ENCODE peak calls at places on chromosomes 1 and 21, in four cellular contexts. G, Q, K and T are unnamed samples.

GRCh38 chr1:31181515-31182343 is 58.0 kb downstream of the NKAIN1 start:
- DNase-seq in G (no peak), Q (peak; percentile 66), K (peak; percentile 64), T (peak; percentile 70)

GRCh38 chr1:59436637-59437036 is 139.7 kb downstream of the FGGY start:
- DNase-seq in Q (no peak), K (no peak), G (no peak), T (no peak)

GRCh38 chr1:9590201-9590600 is 1.5 kb downstream of the TMEM201 start:
- DNase-seq in G (no peak), K (no peak), Q (no peak), T (no peak)

GRCh38 chr1:181062800-181063428 is 25.6 kb upstream of the IER5 start:
- DNase-seq in K (no peak), Q (no peak), G (no peak), T (no peak)

GRCh38 chr1:9807541-9807940 is 16.2 kb downstream of the CLSTN1 start:
- DNase-seq in G (no peak), Q (no peak), K (no peak), T (no peak)

GRCh38 chr1:99482286-99482685 is 163.6 kb upstream of the PALMD start:
- DNase-seq in G (no peak), K (no peak), Q (no peak), T (no peak)

GRCh38 chr1:180155202-180155682 is 573 bp downstream of the QSOX1 start:
- DNase-seq in Q (peak; percentile 47), G (no peak), K (no peak), T (no peak)

GRCh38 chr1:203055166-203055799 is 29.0 kb downstream of the PPFIA4 start:
- DNase-seq in Q (no peak), K (no peak), G (no peak), T (no peak)

GRCh38 chr1:77539510-77540142 is 142.8 kb downstream of the ZZZ3 start:
- DNase-seq in G (no peak), Q (no peak), K (no peak), T (no peak)

GRCh38 chr1:203638914-203639313 is 12.3 kb downstream of the ATP2B4 start:
- DNase-seq in Q (no peak), G (no peak), K (no peak), T (no peak)

GRCh38 chr1:15851251-15852035 is 3.9 kb downstream of the SPEN start:
- DNase-seq in Q (no peak), K (no peak), G (no peak), T (no peak)

GRCh38 chr21:32578107-32578691 is 7.1 kb downstream of the TCP10L start:
- DNase-seq in K (no peak), G (no peak), Q (peak; percentile 36), T (no peak)

GRCh38 chr1:22804333-22804906 is 93.8 kb downstream of the EPHB2 start:
- DNase-seq in Q (no peak), G (no peak), K (no peak), T (no peak)

GRCh38 chr1:228178737-228179720 is 13.4 kb downstream of the IBA57 start:
- DNase-seq in Q (no peak), K (no peak), G (no peak), T (no peak)

GRCh38 chr1:161427733-161428516 is 60.2 kb upstream of the CFAP126 start:
- DNase-seq in Q (no peak), G (peak; percentile 41), K (no peak), T (peak; percentile 63)

GRCh38 chr1:242739246-242739645 is 214.7 kb upstream of the PLD5 start:
- DNase-seq in Q (no peak), K (no peak), G (no peak), T (no peak)

GRCh38 chr1:94705755-94706154 is 114.4 kb upstream of the SLC44A3 start:
- DNase-seq in Q (no peak), G (no peak), K (no peak), T (no peak)

GRCh38 chr21:45378258-45378966 is 26.6 kb upstream of the COL18A1 start:
- DNase-seq in G (no peak), Q (no peak), K (peak; percentile 40), T (peak; percentile 54)

DNA sequence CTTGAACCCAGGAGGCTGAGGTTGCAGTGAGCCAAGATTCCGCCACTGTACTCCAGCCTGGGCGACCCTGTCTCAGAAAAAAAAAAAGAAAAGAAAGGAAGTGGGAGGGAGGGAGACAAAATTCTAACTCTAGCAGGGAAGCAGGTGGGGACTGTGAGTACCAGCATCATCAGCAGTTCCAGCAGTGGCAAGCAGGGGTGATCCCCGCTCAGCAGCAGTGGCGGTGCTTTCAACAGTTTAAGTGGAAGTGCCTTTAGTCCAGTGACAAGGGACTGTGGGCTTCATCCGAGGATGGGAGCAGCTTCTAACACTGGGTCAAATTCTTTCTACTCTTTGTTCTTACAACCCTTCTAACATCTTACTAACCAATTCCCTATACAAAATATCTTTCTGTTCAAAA is 858.1 kb upstream of the ADAMTS5 start:
- DNase-seq in K (no peak), Q (no peak), G (no peak), T (no peak)
- H3K9me3 ChIP-seq in K (no peaks in the 10 kb centered on the region), Q (no peaks in the 10 kb centered on the region), G (no peaks in the 10 kb centered on the region), T (no peaks in the 10 kb centered on the region)

DNA sequence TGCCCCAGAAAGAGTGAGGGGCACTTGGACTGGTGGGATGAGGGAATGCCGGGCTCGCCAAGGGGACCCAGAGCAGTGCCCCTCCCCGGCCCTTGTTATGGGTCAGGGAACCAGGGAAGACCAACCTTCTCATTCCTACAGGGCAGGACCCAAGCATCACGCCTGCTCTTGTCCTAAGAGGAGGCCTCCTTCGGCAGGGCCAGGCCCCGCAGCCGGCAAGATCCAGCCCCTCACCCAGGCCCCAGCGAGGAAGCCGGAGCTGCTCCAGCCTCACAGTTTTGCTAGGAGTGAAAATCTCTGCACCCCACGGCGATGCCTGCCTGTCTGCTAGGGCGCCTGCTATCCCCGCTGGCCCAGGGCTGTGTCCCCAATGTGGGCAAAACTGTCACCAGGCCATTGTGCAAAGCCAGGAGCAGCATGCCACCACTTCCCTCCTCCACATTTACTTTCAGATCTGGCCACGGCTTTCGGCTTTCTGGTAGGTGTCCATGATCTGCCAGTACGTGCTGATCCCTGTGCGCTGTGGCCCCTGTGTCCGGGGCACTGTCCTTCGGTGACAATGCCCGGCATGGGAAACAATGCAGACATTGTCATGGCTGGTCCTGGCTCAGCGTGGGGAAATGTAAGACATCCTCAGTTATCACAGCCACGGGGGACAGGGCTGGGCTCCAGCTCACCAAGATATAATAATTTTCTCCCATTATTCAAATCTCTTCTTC is 9.6 kb downstream of the ACTRT2 start:
- DNase-seq in Q (no peak), K (peak; percentile 38), G (no peak), T (no peak)
- H3K9me3 ChIP-seq in Q (no peaks in the 10 kb centered on the region), K (no peaks in the 10 kb centered on the region), G (no peaks in the 10 kb centered on the region), T (no peaks in the 10 kb centered on the region)

GRCh38 chr1:70436617-70437236 is 25.7 kb downstream of the CTH start:
- DNase-seq in Q (no peak), G (no peak), K (no peak), T (no peak)
- H3K9me3 ChIP-seq in Q (no peaks in the 10 kb centered on the region), G (no peaks in the 10 kb centered on the region), K (no peaks in the 10 kb centered on the region), T (no peaks in the 10 kb centered on the region)

GRCh38 chr1:2633401-2633935 is 652 bp upstream of the MMEL1 start:
- DNase-seq in G (no peak), K (no peak), Q (no peak), T (no peak)
- H3K9me3 ChIP-seq in G (no peaks in the 10 kb centered on the region), K (peaks cover 11% of the 10 kb centered on the region), Q (no peaks in the 10 kb centered on the region), T (no peaks in the 10 kb centered on the region)

DNA sequence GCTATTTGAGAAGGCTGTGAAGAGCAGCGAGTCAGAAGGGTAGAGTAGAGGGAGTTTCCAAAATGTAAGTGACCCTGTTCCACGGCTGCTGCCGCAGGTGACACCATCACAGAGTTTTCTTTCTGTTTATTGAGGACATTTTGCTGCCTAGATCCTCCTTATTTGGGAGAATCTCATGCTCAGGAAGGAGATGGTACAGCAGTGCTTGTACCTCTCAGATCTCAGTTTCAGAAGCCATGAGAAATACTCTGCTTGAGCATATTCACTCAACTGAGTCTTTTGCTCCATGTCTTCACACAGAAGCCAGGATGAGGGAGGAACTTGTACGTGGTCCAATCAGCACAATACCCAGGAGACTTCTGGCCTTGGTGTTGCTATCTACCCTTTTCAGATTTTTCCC is 1.6 kb downstream of the LCE7A start:
- DNase-seq in Q (no peak), K (no peak), G (no peak), T (no peak)
- H3K9me3 ChIP-seq in Q (no peaks in the 10 kb centered on the region), K (no peaks in the 10 kb centered on the region), G (no peaks in the 10 kb centered on the region), T (peaks cover 4% of the 10 kb centered on the region)

GRCh38 chr1:2969870-2970291 is 51.4 kb upstream of the ACTRT2 start:
- DNase-seq in G (no peak), Q (no peak), K (peak; percentile 34), T (no peak)

GRCh38 chr1:2971146-2971501 is 50.1 kb upstream of the ACTRT2 start:
- DNase-seq in Q (no peak), K (peak; percentile 45), G (no peak), T (no peak)

GRCh38 chr1:2971609-2972008 is 49.7 kb upstream of the ACTRT2 start:
- DNase-seq in K (peak; percentile 43), G (no peak), Q (no peak), T (no peak)

GRCh38 chr1:2969011-2969869 is 52.0 kb upstream of the ACTRT2 start:
- DNase-seq in Q (no peak), G (no peak), K (peak; percentile 39), T (no peak)

GRCh38 chr1:2970311-2971145 is 50.7 kb upstream of the ACTRT2 start:
- DNase-seq in Q (no peak), G (no peak), K (peak; percentile 44), T (no peak)
- H3K9me3 ChIP-seq in Q (no peaks in the 10 kb centered on the region), G (no peaks in the 10 kb centered on the region), K (no peaks in the 10 kb centered on the region), T (no peaks in the 10 kb centered on the region)

DNA sequence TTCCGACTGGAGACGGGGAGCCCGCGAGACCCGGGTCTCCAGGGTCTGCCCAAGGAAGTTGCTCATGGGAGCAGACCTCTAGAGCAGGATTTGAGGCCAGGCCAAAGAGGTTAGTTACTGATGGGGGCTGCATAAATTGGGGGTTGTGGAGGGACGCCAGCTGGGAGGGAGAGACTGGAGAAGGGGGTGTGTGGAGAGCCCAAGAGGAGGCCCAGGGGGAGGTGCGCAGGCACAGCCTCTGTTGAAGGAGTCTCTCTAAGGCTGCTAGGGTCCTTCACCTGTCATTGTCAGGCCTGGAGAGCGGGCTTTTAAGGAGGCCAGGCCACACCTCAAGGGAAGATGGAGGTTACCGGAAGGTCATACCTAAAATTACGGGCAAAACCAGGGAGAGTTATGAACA is 363 bp downstream of the PLA2G5 start:
- DNase-seq in K (no peak), G (no peak), Q (peak; percentile 9), T (no peak)
- H3K9me3 ChIP-seq in K (no peaks in the 10 kb centered on the region), G (no peaks in the 10 kb centered on the region), Q (no peaks in the 10 kb centered on the region), T (no peaks in the 10 kb centered on the region)

GRCh38 chr1:40475268-40475667 is 1.8 kb upstream of the ZFP69 start:
- DNase-seq in Q (no peak), G (no peak), K (no peak), T (no peak)

GRCh38 chr1:40469327-40469726 is 7.8 kb upstream of the ZFP69 start:
- DNase-seq in G (no peak), K (no peak), Q (no peak), T (no peak)
- H3K9me3 ChIP-seq in G (peaks cover 78% of the 10 kb centered on the region), K (peaks cover 80% of the 10 kb centered on the region), Q (no peaks in the 10 kb centered on the region), T (peaks cover 41% of the 10 kb centered on the region)

DNA sequence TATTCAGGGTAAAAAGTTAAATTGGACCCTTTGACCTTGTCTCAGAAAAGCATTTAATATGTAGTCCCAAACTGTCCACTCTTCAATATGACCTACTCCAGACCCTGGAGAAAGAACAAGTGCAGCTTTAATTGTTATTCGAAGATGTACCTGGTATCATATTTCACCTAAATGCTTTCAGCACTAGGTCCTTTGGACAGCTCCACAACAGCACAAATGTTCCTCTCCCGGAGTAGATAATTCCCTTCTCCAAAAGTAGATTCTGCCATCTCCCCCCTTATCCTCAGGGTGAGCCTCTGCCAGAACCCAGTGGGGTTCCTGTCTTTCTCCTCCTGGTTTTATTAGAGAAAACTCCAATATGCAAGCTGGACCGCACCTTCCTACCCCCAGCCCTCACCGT is 104.5 kb upstream of the AJAP1 start:
- DNase-seq in K (no peak), G (no peak), Q (no peak), T (peak; percentile 13)
- H3K9me3 ChIP-seq in K (no peaks in the 10 kb centered on the region), G (no peaks in the 10 kb centered on the region), Q (no peaks in the 10 kb centered on the region), T (no peaks in the 10 kb centered on the region)